ENCODE peak calls at places on chromosomes 6 and 20, in ten cellular contexts. M is body of pancreas; P is activated CD8-positive, alpha-beta memory T cell treated with anti-CD3 and anti-CD28 coated beads for 48 hours; S is effector CD4-positive, alpha-beta T cell; D is activated T-cell treated with anti-CD3 and anti-CD28 coated beads for 24 hours; K is tibial artery; O is NCI-H345; U is WERI-Rb-1; H is nephron progenitor cell; C is memory B cell. L is an unnamed sample.
A peak's percentile ranks its signal among the peaks of the same experiment; 100 is the strongest.

GRCh38 chr6:161139766-161140553 is 133.9 kb downstream of the AGPAT4 start:
- DNase-seq in M (no peak), P (no peak), S (no peak), D (no peak), K (no peak), O (peak; percentile 70), U (no peak), H (no peak), C (no peak), L (no peak)

GRCh38 chr6:162200945-162201692 is 526.4 kb downstream of the PRKN start:
- DNase-seq in M (no peak), P (no peak), S (no peak), D (no peak), K (no peak), O (no peak), U (no peak), H (no peak), C (no peak), L (no peak)

GRCh38 chr20:49724637-49725606 is 11.2 kb upstream of the B4GALT5 start:
- DNase-seq in M (peak; percentile 35), P (no peak), S (no peak), D (no peak), K (peak; percentile 70), O (no peak), U (no peak), H (peak; percentile 16), C (no peak), L (no peak)

GRCh38 chr20:20487811-20488210 is 119.9 kb downstream of the INSM1 start:
- DNase-seq in M (no peak), P (no peak), S (no peak), D (no peak), K (no peak), O (no peak), U (no peak), H (no peak), C (no peak), L (no peak)

GRCh38 chr6:19873031-19873430 is 35.9 kb downstream of the ID4 start:
- DNase-seq in M (no peak), P (no peak), S (no peak), D (no peak), K (no peak), O (peak; percentile 52), U (peak; percentile 50), H (peak; percentile 18), C (no peak), L (no peak)

GRCh38 chr6:154538664-154539235 is 28.3 kb upstream of the CNKSR3 start:
- DNase-seq in M (no peak), P (no peak), S (no peak), D (no peak), K (no peak), O (peak; percentile 15), U (no peak), H (no peak), C (no peak), L (no peak)

GRCh38 chr6:6725834-6726194 is 137.3 kb downstream of the LY86 start:
- DNase-seq in M (no peak), P (no peak), S (no peak), D (no peak), K (no peak), O (no peak), U (no peak), H (no peak), C (no peak), L (no peak)

GRCh38 chr20:45904583-45905504 is 7.1 kb downstream of the PLTP start:
- DNase-seq in M (no peak), P (no peak), S (no peak), D (no peak), K (no peak), O (no peak), U (no peak), H (no peak), C (no peak), L (no peak)

GRCh38 chr6:11424395-11425050 is 113.0 kb upstream of the TMEM170B start:
- DNase-seq in M (no peak), P (no peak), S (no peak), D (no peak), K (no peak), O (no peak), U (no peak), H (peak; percentile 7), C (no peak), L (no peak)

GRCh38 chr6:136548582-136549330 is 1.5 kb downstream of the MAP7 start:
- DNase-seq in M (no peak), P (no peak), S (no peak), D (no peak), K (no peak), O (no peak), U (no peak), H (no peak), C (no peak), L (no peak)

GRCh38 chr6:167229586-167229985 is 61.5 kb upstream of the UNC93A start:
- DNase-seq in M (no peak), P (no peak), S (no peak), D (no peak), K (no peak), O (no peak), U (no peak), H (no peak), C (no peak), L (no peak)

GRCh38 chr6:144718431-144718830 is 433.3 kb downstream of the UTRN start:
- DNase-seq in M (no peak), P (no peak), S (no peak), D (no peak), K (no peak), O (no peak), U (no peak), H (no peak), C (no peak), L (no peak)

GRCh38 chr6:39218868-39219567 is 10.3 kb downstream of the KCNK5 start:
- DNase-seq in M (no peak), P (no peak), S (no peak), D (no peak), K (no peak), O (no peak), U (peak; percentile 56), H (no peak), C (no peak), L (no peak)

GRCh38 chr6:128139519-128139918 is 238.7 kb upstream of the THEMIS start:
- DNase-seq in M (no peak), P (no peak), S (no peak), D (no peak), K (no peak), O (no peak), U (no peak), H (no peak), C (no peak), L (no peak)

GRCh38 chr20:35017099-35017835 is 61.6 kb downstream of the MYH7B start:
- DNase-seq in M (no peak), P (no peak), S (no peak), D (no peak), K (no peak), O (no peak), U (no peak), H (no peak), C (no peak), L (no peak)

GRCh38 chr6:129370268-129370916 is 339.6 kb downstream of the ARHGAP18 start:
- DNase-seq in M (peak; percentile 29), P (no peak), S (peak; percentile 22), D (peak; percentile 26), K (no peak), O (peak; percentile 11), U (peak; percentile 44), H (peak; percentile 47), C (peak; percentile 22), L (no peak)

GRCh38 chr20:31815408-31816188 is 3.6 kb upstream of the MYLK2 start:
- DNase-seq in M (no peak), P (no peak), S (no peak), D (no peak), K (no peak), O (no peak), U (no peak), H (no peak), C (no peak), L (no peak)

GRCh38 chr20:44959082-44959895 is 908 bp downstream of the TOMM34 start:
- DNase-seq in M (no peak), P (no peak), S (peak; percentile 53), D (peak; percentile 64), K (no peak), O (peak; percentile 3), U (peak; percentile 22), H (peak; percentile 27), C (no peak), L (peak; percentile 26)

GRCh38 chr20:57831326-57831991 is 121.6 kb upstream of the PMEPA1 start:
- DNase-seq in M (no peak), P (no peak), S (no peak), D (no peak), K (no peak), O (no peak), U (no peak), H (no peak), C (no peak), L (no peak)

GRCh38 chr6:139060332-139060731 is 31.8 kb downstream of the ABRACL start:
- DNase-seq in M (no peak), P (no peak), S (no peak), D (no peak), K (no peak), O (no peak), U (no peak), H (no peak), C (no peak), L (no peak)

GRCh38 chr6:16391451-16391912 is 153.1 kb downstream of the GMPR start:
- DNase-seq in M (no peak), P (no peak), S (no peak), D (no peak), K (no peak), O (no peak), U (no peak), H (no peak), C (no peak), L (no peak)

GRCh38 chr6:53894086-53894485 is 99.3 kb downstream of the LRRC1 start:
- DNase-seq in M (no peak), P (peak; percentile 43), S (no peak), D (peak; percentile 33), K (no peak), O (peak; percentile 78), U (no peak), H (no peak), C (no peak), L (peak; percentile 17)

GRCh38 chr20:32052792-32053362 is 835 bp downstream of the HCK start:
- DNase-seq in M (peak; percentile 12), P (no peak), S (no peak), D (no peak), K (peak; percentile 44), O (no peak), U (no peak), H (no peak), C (peak; percentile 28), L (peak; percentile 22)

GRCh38 chr6:7848229-7848628 is 62.4 kb downstream of the TXNDC5 start:
- DNase-seq in M (no peak), P (no peak), S (no peak), D (no peak), K (no peak), O (no peak), U (no peak), H (no peak), C (no peak), L (no peak)

GRCh38 chr6:43608310-43608763 is 20.7 kb downstream of the GTPBP2 start:
- DNase-seq in M (peak; percentile 73), P (no peak), S (peak; percentile 43), D (peak; percentile 14), K (peak; percentile 71), O (peak; percentile 52), U (peak; percentile 83), H (peak; percentile 80), C (peak; percentile 49), L (no peak)

GRCh38 chr6:71446084-71446869 is 157.7 kb downstream of the OGFRL1 start:
- DNase-seq in M (no peak), P (no peak), S (no peak), D (no peak), K (no peak), O (no peak), U (no peak), H (no peak), C (no peak), L (no peak)

GRCh38 chr6:128311944-128312570 is 208.3 kb downstream of the PTPRK start:
- DNase-seq in M (no peak), P (no peak), S (no peak), D (no peak), K (no peak), O (no peak), U (no peak), H (no peak), C (no peak), L (no peak)

GRCh38 chr6:36769161-36769675 is 70.0 kb downstream of the CPNE5 start:
- DNase-seq in M (no peak), P (no peak), S (no peak), D (no peak), K (no peak), O (no peak), U (no peak), H (no peak), C (no peak), L (no peak)

L was measured in stimulated activated naive B cell treated with anti-CD40 and anti-IgM and Interleukin-4, amounts not matched to agents 10 μg/mL and 1 μg/mL and 100 μg/mL, for 72 hours.